ENCODE peak calls at places on chromosomes 6 and 20, in five cellular contexts. T is mesenchymal stem cell, R is neuronal stem cell, Z is IMR-90, C is H1. W is an unnamed sample.

GRCh38 chr20:45592574-45593189 is 13.6 kb upstream of the WFDC8 start:
- DNase-seq in T (peak), C (no peak), R (no peak), Z (peak), W (peak)

GRCh38 chr20:8662433-8662954 is 406.4 kb upstream of the PLCB4 start:
- DNase-seq in C (no peak), R (no peak), Z (no peak), T (no peak), W (no peak)

GRCh38 chr6:123925360-123925759 is 121.7 kb downstream of the NKAIN2 start:
- DNase-seq in T (no peak), Z (peak), R (no peak), C (no peak), W (no peak)

GRCh38 chr6:71404145-71404966 is 115.7 kb downstream of the OGFRL1 start:
- DNase-seq in C (no peak), T (peak), Z (peak), R (no peak), W (peak)

GRCh38 chr6:116136933-116137340 is 11.0 kb upstream of the COL10A1 start:
- DNase-seq in Z (no peak), R (no peak), T (no peak), C (no peak), W (no peak)

GRCh38 chr20:19889011-19889953 is 127.9 kb upstream of the NAA20 start:
- DNase-seq in C (no peak), Z (peak), R (no peak), T (peak), W (no peak)

GRCh38 chr20:61925555-61926252 is 140.0 kb downstream of the TAF4 start:
- DNase-seq in T (no peak), R (no peak), Z (peak), C (no peak), W (no peak)

GRCh38 chr6:145116591-145117178 is 618.6 kb downstream of the EPM2A start:
- DNase-seq in T (no peak), R (no peak), Z (no peak), C (no peak), W (no peak)

GRCh38 chr20:1392693-1393506 is at the start of gene FKBP1A:
- DNase-seq in R (peak), T (peak), Z (peak), C (no peak), W (peak)

GRCh38 chr20:48698507-48699267 is 129.1 kb downstream of the PREX1 start:
- DNase-seq in T (no peak), R (no peak), Z (no peak), C (no peak), W (peak)

GRCh38 chr6:99022039-99022609 is 74.4 kb upstream of the FBXL4 start:
- DNase-seq in T (no peak), Z (no peak), C (no peak), R (no peak), W (peak)

GRCh38 chr6:143176090-143177021 is 115.7 kb downstream of the AIG1 start:
- DNase-seq in C (no peak), Z (peak), T (peak), R (no peak), W (peak)

GRCh38 chr6:68636710-68637470 is 1.8 kb downstream of the ADGRB3 start:
- DNase-seq in T (no peak), C (no peak), Z (no peak), R (no peak), W (no peak)

GRCh38 chr6:159871241-159871640 is 19.5 kb upstream of the MAS1 start:
- DNase-seq in T (no peak), C (no peak), Z (no peak), R (no peak), W (no peak)

GRCh38 chr6:33587529-33588215 is 7.6 kb upstream of the BAK1 start:
- DNase-seq in R (no peak), C (no peak), Z (no peak), T (no peak), W (no peak)

GRCh38 chr20:16537025-16537665 is 36.1 kb downstream of the KIF16B start:
- DNase-seq in Z (no peak), R (no peak), T (no peak), C (no peak), W (no peak)

GRCh38 chr6:134077301-134077700 is 24.9 kb upstream of the SLC2A12 start:
- DNase-seq in Z (peak), R (no peak), C (no peak), T (peak), W (no peak)

GRCh38 chr6:111692327-111693164 is 86.9 kb upstream of the TRAF3IP2 start:
- DNase-seq in C (no peak), R (no peak), T (no peak), Z (no peak), W (no peak)

GRCh38 chr20:10047427-10047826 is 12.6 kb downstream of the ANKEF1 start:
- DNase-seq in T (peak), Z (peak), R (peak), C (peak), W (peak)

GRCh38 chr20:58452667-58453255 is 62.4 kb downstream of the APCDD1L start:
- DNase-seq in Z (no peak), T (no peak), R (no peak), C (no peak), W (peak)

GRCh38 chr20:40920291-40920690 is 108.3 kb upstream of the TOP1 start:
- DNase-seq in Z (no peak), C (no peak), R (no peak), T (no peak), W (no peak)

GRCh38 chr20:19502169-19502568 is 255.9 kb upstream of the RIN2 start:
- DNase-seq in T (no peak), R (no peak), Z (no peak), C (no peak), W (no peak)

GRCh38 chr6:83609248-83609647 is 96.9 kb downstream of the PRSS35 start:
- DNase-seq in Z (no peak), C (no peak), R (no peak), T (no peak), W (no peak)

GRCh38 chr6:10347561-10348327 is 67.1 kb downstream of the TFAP2A start:
- DNase-seq in Z (peak), T (peak), R (no peak), C (no peak), W (peak)

GRCh38 chr20:31568041-31568731 is 36.9 kb upstream of the ID1 start:
- DNase-seq in C (no peak), T (no peak), Z (peak), R (no peak), W (no peak)

GRCh38 chr20:31567380-31567720 is 37.7 kb upstream of the ID1 start:
- DNase-seq in T (no peak), C (no peak), Z (no peak), R (no peak), W (no peak)

GRCh38 chr20:31565699-31566331 is 39.3 kb upstream of the ID1 start:
- DNase-seq in C (no peak), R (no peak), Z (no peak), T (no peak), W (no peak)

GRCh38 chr20:31566332-31566657 is 38.8 kb upstream of the ID1 start:
- DNase-seq in C (no peak), R (no peak), T (no peak), Z (no peak), W (no peak)

GRCh38 chr20:31566658-31567379 is 38.3 kb upstream of the ID1 start:
- DNase-seq in R (no peak), T (no peak), Z (no peak), C (no peak), W (no peak)
- H2AK5ac ChIP-seq in R (no peak), T (peak), Z (no peak), C (no peak), W (no peak)

DNA sequence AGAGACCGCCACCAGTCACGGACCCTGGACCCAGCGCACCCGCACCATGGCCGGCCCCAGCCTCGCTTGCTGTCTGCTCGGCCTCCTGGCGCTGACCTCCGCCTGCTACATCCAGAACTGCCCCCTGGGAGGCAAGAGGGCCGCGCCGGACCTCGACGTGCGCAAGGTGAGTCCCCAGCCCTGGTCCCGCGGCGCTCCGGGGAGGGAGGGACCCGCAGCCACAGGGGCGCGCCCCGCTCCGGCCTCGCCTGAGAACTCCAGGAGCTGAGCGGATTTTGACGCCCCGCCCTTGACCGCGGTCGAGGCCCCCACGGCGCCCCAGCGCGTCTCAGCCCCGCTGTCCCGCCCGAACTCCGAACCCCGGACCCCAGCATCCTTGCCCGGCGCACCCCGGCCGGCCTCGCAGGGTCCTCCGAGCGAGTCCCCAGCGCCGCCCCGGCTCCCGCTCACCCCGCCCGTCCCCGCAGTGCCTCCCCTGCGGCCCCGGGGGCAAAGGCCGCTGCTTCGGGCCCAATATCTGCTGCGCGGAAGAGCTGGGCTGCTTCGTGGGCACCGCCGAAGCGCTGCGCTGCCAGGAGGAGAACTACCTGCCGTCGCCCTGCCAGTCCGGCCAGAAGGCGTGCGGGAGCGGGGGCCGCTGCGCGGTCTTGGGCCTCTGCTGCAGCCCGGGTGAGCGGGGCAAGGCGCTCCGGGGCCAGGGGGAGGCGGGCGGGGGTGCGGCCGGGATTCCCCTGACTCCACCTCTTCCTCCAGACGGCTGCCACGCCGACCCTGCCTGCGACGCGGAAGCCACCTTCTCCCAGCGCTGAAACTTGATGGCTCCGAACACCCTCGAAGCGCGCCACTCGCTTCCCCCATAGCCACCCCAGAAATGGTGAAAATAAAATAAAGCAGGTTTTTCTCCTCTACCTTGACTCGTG is at the start of gene OXT:
- DNase-seq in Z (no peak), C (no peak), T (no peak), R (no peak), W (peak)
- H3K4me3 ChIP-seq in Z (no peak), C (peak), T (peak), R (peak), W (no peak)

GRCh38 chr20:44209691-44210421 is 715 bp downstream of the OSER1 start:
- DNase-seq in R (peak), C (no peak), Z (peak), T (peak), W (peak)
- H2AK5ac ChIP-seq in R (peak), C (peak), Z (peak), T (no peak), W (no peak)

GRCh38 chr6:27092316-27092692 is 155.2 kb upstream of the PRSS16 start:
- DNase-seq in Z (no peak), T (no peak), C (no peak), R (no peak), W (no peak)
- H3K4me3 ChIP-seq in Z (peak), T (peak), C (peak), R (peak), W (peak)

DNA sequence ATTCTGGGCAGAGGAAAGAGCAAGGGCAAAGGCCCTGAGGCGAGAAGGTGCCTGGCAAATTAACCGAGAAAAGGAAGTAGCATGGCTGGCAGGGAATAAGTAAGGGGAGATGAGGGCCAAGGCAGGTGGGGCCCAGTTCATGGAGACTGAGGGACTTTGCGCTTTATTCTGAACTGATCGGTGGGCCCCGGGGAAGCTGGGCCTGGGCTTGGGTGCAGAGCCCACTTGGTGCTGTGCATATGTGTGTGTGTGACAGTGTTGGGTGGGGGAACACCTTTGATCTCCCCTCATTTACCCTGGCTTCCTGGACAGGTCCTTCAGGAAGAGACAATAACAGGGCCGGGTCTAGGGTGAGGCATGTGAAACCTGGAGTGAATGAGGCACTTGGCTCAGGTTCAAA is 2.9 kb upstream of the MDFI start:
- DNase-seq in R (no peak), Z (no peak), T (no peak), C (no peak), W (no peak)
- H2AK5ac ChIP-seq in R (peak), Z (no peak), T (peak), C (no peak), W (no peak)

DNA sequence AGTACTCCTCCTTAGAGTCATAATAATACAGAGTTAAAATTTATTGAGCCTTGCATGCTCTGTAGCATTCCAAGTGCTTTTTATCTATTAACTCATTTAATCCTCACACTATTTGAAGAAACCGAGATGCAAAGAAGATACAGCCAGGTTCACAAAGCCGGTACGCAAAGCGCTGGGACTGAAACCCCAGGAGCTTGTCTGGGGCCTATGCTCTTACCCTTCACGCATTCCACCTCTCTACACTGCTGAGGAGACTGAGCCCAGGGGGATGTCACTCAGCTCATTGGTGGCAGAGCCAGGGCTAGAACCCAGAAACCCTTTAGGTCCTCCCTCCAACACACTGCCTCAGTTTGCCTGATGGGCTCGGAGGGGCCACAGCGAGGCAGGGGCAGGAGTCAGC is 19.7 kb upstream of the MRPS18A start:
- DNase-seq in R (no peak), T (no peak), C (no peak), Z (no peak), W (peak)
- H3K4me3 ChIP-seq in R (no peak), T (no peak), C (no peak), Z (no peak), W (no peak)

W was measured in mesendoderm.